ENCODE peak calls at places on chromosomes 13 and 19, in five cellular contexts. A is foreskin fibroblast, Z is head of caudate nucleus, S is endothelial cell, F is HEK293T. U is an unnamed sample.

GRCh38 chr19:33206261-33207039 is 12.3 kb downstream of the LRP3 start:
- DNase-seq in A (no peak), Z (no peak), S (no peak), F (no peak), U (no peak)

GRCh38 chr13:71320452-71320851 is 546.6 kb downstream of the DACH1 start:
- DNase-seq in A (peak), Z (no peak), S (peak), F (peak), U (peak)

GRCh38 chr19:33219261-33219812 is 6.3 kb downstream of the SLC7A10 start:
- DNase-seq in A (no peak), Z (no peak), S (no peak), F (no peak), U (peak)

GRCh38 chr19:29625316-29625715 is 19.2 kb downstream of the POP4 start:
- DNase-seq in A (no peak), Z (no peak), S (no peak), F (no peak), U (no peak)

GRCh38 chr13:112113355-112113754 is 46.4 kb downstream of the SOX1 start:
- DNase-seq in A (no peak), Z (no peak), S (no peak), F (no peak), U (no peak)

GRCh38 chr19:6213696-6214585 is 65.8 kb downstream of the MLLT1 start:
- DNase-seq in A (no peak), Z (no peak), S (no peak), F (no peak), U (no peak)

GRCh38 chr13:106291006-106291405 is 244.5 kb downstream of the EFNB2 start:
- DNase-seq in A (peak), Z (no peak), S (no peak), F (no peak), U (no peak)

GRCh38 chr19:48634036-48634342 is 3.2 kb downstream of the DBP start:
- DNase-seq in A (no peak), Z (no peak), S (no peak), F (no peak), U (no peak)

GRCh38 chr19:53531457-53531856 is 6.5 kb upstream of the ZNF331 start:
- DNase-seq in A (no peak), Z (no peak), S (no peak), F (no peak), U (no peak)

GRCh38 chr13:51229731-51230130 is 7.5 kb downstream of the FAM124A start:
- DNase-seq in A (no peak), Z (no peak), S (no peak), F (no peak), U (no peak)

GRCh38 chr13:40895715-40896184 is 106.3 kb downstream of the SLC25A15 start:
- DNase-seq in A (no peak), Z (no peak), S (no peak), F (no peak), U (peak)

U was measured in COLO829.